ENCODE peak calls at places on chromosomes 16 and 17, in eight cellular contexts. T is AG04450, A is suprapubic skin, V is GM06990, N is testis, Q is PC-3, I is mesenchymal stem cell, J is endodermal cell. R is an unnamed sample.

GRCh38 chr16:57261806-57262205 is 16.7 kb downstream of the ARL2BP start:
- DNase-seq in I (no peak), V (no peak), J (no peak), N (peak; percentile 9), A (peak; percentile 66), Q (no peak), T (no peak), R (no peak)

GRCh38 chr17:5527647-5528250 is 41.4 kb downstream of the MIS12 start:
- DNase-seq in J (no peak), Q (no peak), I (no peak), A (peak; percentile 69), T (no peak), V (no peak), N (no peak), R (no peak)

GRCh38 chr17:2814499-2815341 is 18.5 kb downstream of the RAP1GAP2 start:
- DNase-seq in Q (peak; percentile 44), T (no peak), A (no peak), J (peak; percentile 53), N (no peak), V (peak; percentile 84), I (no peak), R (no peak)

GRCh38 chr17:47279062-47279801 is 25.6 kb downstream of the ITGB3 start:
- DNase-seq in N (no peak), A (peak; percentile 88), I (peak; percentile 99), J (peak; percentile 56), T (peak; percentile 90), Q (peak; percentile 82), V (peak; percentile 75), R (no peak)

GRCh38 chr17:41825175-41825845 is 10.7 kb downstream of the NT5C3B start:
- DNase-seq in A (no peak), V (no peak), Q (no peak), T (no peak), J (no peak), I (no peak), N (no peak), R (no peak)

GRCh38 chr17:79839363-79840203 is at the start of gene CBX4:
- DNase-seq in I (peak; percentile 91), T (peak; percentile 74), N (peak; percentile 97), V (peak; percentile 95), Q (peak; percentile 98), J (peak; percentile 98), A (peak; percentile 97), R (peak; percentile 98)

GRCh38 chr17:1367351-1367745 is 32.7 kb downstream of the YWHAE start:
- DNase-seq in Q (no peak), J (no peak), I (no peak), A (no peak), T (no peak), N (no peak), V (no peak), R (no peak)

GRCh38 chr16:56972898-56973689 is 11.3 kb downstream of the CETP start:
- DNase-seq in V (no peak), Q (no peak), N (no peak), T (no peak), A (no peak), J (no peak), I (no peak), R (no peak)

GRCh38 chr17:7191571-7192270 is 12.6 kb upstream of the ASGR1 start:
- DNase-seq in V (no peak), I (peak; percentile 39), T (no peak), N (peak; percentile 79), J (peak; percentile 97), A (peak; percentile 74), Q (peak; percentile 34), R (no peak)

GRCh38 chr16:61900482-61900881 is 135.8 kb downstream of the CDH8 start:
- DNase-seq in T (no peak), N (no peak), I (peak; percentile 61), Q (peak; percentile 59), J (no peak), V (no peak), A (no peak), R (no peak)

GRCh38 chr17:44322236-44322895 is 2.3 kb downstream of the SLC25A39 start:
- DNase-seq in Q (no peak), A (no peak), J (no peak), I (no peak), N (no peak), T (no peak), V (no peak), R (no peak)

GRCh38 chr16:54240180-54241125 is 46.1 kb downstream of the IRX3 start:
- DNase-seq in A (peak; percentile 56), T (no peak), Q (no peak), V (no peak), I (no peak), N (no peak), J (no peak), R (no peak)

GRCh38 chr17:7407033-7407432 is 612 bp upstream of the NLGN2 start:
- DNase-seq in J (no peak), Q (no peak), A (no peak), N (no peak), T (no peak), V (no peak), I (no peak), R (no peak)

DNA sequence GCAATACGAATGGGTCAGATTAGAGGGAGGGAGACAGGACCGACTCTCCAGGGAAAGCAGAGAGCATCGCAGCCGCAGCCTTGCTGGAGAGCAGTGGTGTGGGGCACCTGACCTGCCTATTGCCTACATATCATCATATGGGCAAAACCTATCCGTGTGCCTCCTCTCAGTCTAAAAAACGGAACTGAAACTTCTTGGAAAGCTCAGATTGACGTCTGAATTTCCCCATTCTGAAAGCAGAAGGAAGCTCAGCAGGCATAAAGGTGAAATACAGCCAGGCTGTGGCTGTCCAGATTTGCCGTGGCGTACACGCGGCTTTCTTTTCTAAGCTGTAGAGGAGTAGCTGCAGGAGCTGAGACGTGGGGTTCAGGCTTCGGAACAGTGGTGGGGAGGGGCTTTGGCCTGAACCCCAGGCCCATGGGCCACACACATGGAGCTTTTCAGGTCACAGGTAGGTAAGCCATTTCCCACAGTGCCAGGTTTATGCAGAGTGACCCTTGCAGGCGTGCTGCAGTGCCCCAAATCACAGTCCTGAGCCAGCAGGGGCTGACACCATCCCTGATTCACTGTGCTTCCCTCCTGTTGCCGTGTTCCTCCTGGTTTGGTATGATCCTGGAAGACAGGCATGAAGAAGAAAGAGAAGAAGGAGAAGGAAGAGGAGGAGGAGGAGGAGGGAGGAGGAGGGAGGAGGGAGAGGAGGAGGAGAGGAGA is 41.6 kb upstream of the TNRC6C start:
- DNase-seq in V (peak; percentile 26), I (no peak), Q (no peak), A (no peak), N (no peak), T (no peak), J (no peak), R (no peak)
- H3K27me3 ChIP-seq in V (no peaks in the 10 kb centered on the region), I (peaks cover 65% of the 10 kb centered on the region), Q (peaks cover 66% of the 10 kb centered on the region), A (peaks cover 43% of the 10 kb centered on the region), N (no peaks in the 10 kb centered on the region), T (peaks cover 30% of the 10 kb centered on the region), J (no peaks in the 10 kb centered on the region), R (peaks cover 42% of the 10 kb centered on the region)

GRCh38 chr17:82316651-82317393 is 586 bp downstream of the CD7 start:
- DNase-seq in I (no peak), V (no peak), Q (no peak), N (no peak), A (no peak), J (no peak), T (no peak), R (no peak)
- H3K27me3 ChIP-seq in I (peaks cover 39% of the 10 kb centered on the region), V (no peaks in the 10 kb centered on the region), Q (no peaks in the 10 kb centered on the region), N (no peaks in the 10 kb centered on the region), A (peaks cover 55% of the 10 kb centered on the region), J (no peaks in the 10 kb centered on the region), T (peaks cover 41% of the 10 kb centered on the region), R (peaks cover 30% of the 10 kb centered on the region)

GRCh38 chr17:74923538-74924249 is 379 bp upstream of the OTOP2 start:
- DNase-seq in I (peak; percentile 22), A (no peak), J (peak; percentile 93), T (no peak), Q (peak; percentile 80), N (peak; percentile 76), V (peak; percentile 54), R (no peak)

GRCh38 chr17:74925242-74925641 is 1.2 kb downstream of the OTOP2 start:
- DNase-seq in V (no peak), I (no peak), T (no peak), A (no peak), Q (no peak), J (no peak), N (no peak), R (no peak)

GRCh38 chr17:74922694-74923537 is at the start of gene USH1G:
- DNase-seq in Q (peak; percentile 11), T (no peak), V (no peak), J (peak; percentile 79), A (no peak), N (peak; percentile 63), I (no peak), R (no peak)

GRCh38 chr17:74922172-74922571 is 883 bp downstream of the USH1G start:
- DNase-seq in V (no peak), N (no peak), I (no peak), J (peak; percentile 55), A (no peak), T (no peak), Q (no peak), R (no peak)

DNA sequence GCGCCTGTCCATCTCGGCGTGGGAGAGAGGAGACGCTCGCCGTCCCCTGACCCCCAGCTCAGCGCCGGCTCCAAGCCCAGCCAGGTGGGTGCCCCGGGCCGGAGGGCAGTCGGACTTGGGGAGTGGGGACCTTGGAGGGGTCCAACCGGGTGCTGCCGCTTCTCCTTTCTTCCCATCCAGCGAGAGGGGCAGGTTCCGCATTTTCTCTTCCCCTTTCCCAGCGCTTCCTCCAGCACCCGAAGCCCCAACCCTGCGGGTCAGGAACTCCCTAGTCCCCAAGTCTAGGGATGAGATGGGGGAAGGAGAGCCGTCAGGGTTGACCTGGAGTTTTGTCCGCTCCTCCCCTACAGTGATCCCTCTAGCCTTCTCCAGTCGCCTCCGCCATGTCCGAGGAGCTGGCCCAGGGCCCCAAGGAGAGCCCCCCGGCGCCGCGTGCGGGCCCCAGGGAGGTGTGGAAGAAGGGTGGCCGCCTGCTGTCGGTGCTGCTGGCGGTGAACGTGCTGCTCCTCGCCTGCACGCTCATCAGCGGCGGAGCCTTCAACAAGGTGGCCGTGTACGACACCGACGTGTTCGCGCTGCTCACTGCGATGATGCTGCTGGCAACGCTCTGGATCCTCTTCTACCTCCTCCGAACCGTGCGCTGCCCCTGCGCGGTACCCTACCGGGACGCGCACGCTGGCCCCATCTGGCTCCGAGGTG is at the start of gene OTOP2:
- DNase-seq in A (no peak), V (no peak), I (no peak), T (no peak), Q (no peak), N (no peak), J (peak; percentile 72), R (no peak)
- H3K27me3 ChIP-seq in A (peaks cover 66% of the 10 kb centered on the region), V (no peaks in the 10 kb centered on the region), I (peaks cover 87% of the 10 kb centered on the region), T (peaks cover 60% of the 10 kb centered on the region), Q (peaks cover 31% of the 10 kb centered on the region), N (no peaks in the 10 kb centered on the region), J (peaks cover 78% of the 10 kb centered on the region), R (peaks cover 7% of the 10 kb centered on the region)

DNA sequence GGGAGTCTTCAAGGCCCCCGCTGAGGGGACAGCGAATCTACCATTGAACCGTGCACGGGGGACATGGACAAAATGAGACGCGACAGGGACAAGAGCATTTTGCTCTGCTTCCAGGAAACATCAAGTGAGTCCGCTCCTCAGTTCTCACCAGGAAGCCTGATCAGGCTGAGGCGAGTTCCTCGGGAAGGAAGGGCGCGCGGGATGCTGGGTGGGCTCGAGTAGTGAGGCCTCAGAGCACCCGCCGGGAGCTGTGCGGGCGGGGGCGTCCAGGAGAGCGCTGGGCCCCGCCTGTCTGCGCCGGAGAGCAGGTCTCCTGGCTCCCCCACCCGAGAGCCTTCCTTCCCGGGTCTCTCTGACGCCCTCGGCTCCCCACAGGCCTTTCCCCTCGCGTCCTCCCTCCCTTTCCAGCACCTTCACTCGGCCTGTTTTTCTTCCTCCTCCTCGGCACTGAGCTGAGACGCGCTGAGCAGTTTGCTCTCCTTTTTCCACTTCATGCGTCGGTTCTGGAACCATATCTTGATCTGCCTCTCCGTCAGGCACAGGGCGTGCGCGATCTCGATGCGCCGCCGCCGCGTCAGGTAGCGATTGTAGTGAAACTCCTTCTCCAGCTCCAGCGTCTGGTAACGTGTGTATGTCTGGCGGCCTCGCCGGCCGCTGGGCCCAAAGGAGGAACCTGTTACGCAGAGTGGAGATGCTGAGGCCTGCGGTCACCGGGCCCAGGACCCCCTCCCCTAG is 2.6 kb upstream of the HOXB5 start:
- DNase-seq in N (no peak), Q (no peak), V (no peak), A (no peak), J (peak; percentile 78), I (no peak), T (no peak), R (no peak)
- H3K27me3 ChIP-seq in N (no peaks in the 10 kb centered on the region), Q (no peaks in the 10 kb centered on the region), V (peaks cover 4% of the 10 kb centered on the region), A (peaks cover 66% of the 10 kb centered on the region), J (peaks cover 100% of the 10 kb centered on the region), I (no peaks in the 10 kb centered on the region), T (peaks cover 2% of the 10 kb centered on the region), R (peaks cover 6% of the 10 kb centered on the region)